ENCODE peak calls at places on chromosome 12, in nine cellular contexts. V is lower lobe of right lung, G is PC-3, K is WERI-Rb-1, Q is AG04450, H is uterus, J is cardiac muscle cell, X is SK-N-SH, U is psoas muscle. Z is an unnamed sample.

GRCh38 chr12:132807295-132808222 is 21.1 kb downstream of the GOLGA3 start:
- DNase-seq in V (no peak), G (no peak), K (peak), Q (no peak), H (no peak), J (no peak), X (peak), U (no peak), Z (no peak)

GRCh38 chr12:92786045-92786444 is 83.3 kb downstream of the PLEKHG7 start:
- DNase-seq in V (no peak), G (no peak), K (no peak), Q (no peak), H (no peak), J (peak), X (no peak), U (no peak), Z (no peak)

GRCh38 chr12:12467222-12467621 is 95.4 kb downstream of the DUSP16 start:
- DNase-seq in V (no peak), G (no peak), K (no peak), Q (no peak), H (no peak), J (no peak), X (no peak), U (no peak), Z (no peak)

GRCh38 chr12:54258286-54258685 is 21.6 kb downstream of the CBX5 start:
- DNase-seq in V (no peak), G (no peak), K (no peak), Q (no peak), H (no peak), J (peak), X (no peak), U (no peak), Z (peak)

GRCh38 chr12:15050664-15051063 is 77.8 kb downstream of the PDE6H start:
- DNase-seq in V (no peak), G (no peak), K (no peak), Q (no peak), H (no peak), J (peak), X (no peak), U (no peak), Z (peak)

GRCh38 chr12:13980548-13981295 is 680 bp downstream of the GRIN2B start:
- DNase-seq in V (no peak), G (no peak), K (peak), Q (no peak), H (no peak), J (no peak), X (peak), U (no peak), Z (no peak)

GRCh38 chr12:2376855-2377657 is 324.3 kb downstream of the CACNA1C start:
- DNase-seq in V (no peak), G (no peak), K (no peak), Q (no peak), H (no peak), J (no peak), X (no peak), U (no peak), Z (no peak)

GRCh38 chr12:116133149-116133548 is 144.3 kb downstream of the MED13L start:
- DNase-seq in V (no peak), G (peak), K (no peak), Q (no peak), H (no peak), J (peak), X (no peak), U (no peak), Z (no peak)

GRCh38 chr12:125304029-125304428 is 238.8 kb downstream of the AACS start:
- DNase-seq in V (no peak), G (no peak), K (no peak), Q (no peak), H (no peak), J (no peak), X (no peak), U (no peak), Z (no peak)

GRCh38 chr12:4909734-4910501 is at the start of gene KCNA1:
- DNase-seq in V (no peak), G (no peak), K (no peak), Q (no peak), H (peak), J (peak), X (peak), U (peak), Z (no peak)

GRCh38 chr12:51838762-51839161 is 9.8 kb downstream of the FIGNL2 start:
- DNase-seq in V (no peak), G (no peak), K (peak), Q (no peak), H (no peak), J (no peak), X (no peak), U (no peak), Z (no peak)

GRCh38 chr12:1500095-1500801 is 94.1 kb downstream of the FBXL14 start:
- DNase-seq in V (no peak), G (peak), K (peak), Q (peak), H (no peak), J (peak), X (no peak), U (peak), Z (peak)

GRCh38 chr12:6383572-6384498 is at the start of gene LTBR:
- DNase-seq in V (peak), G (peak), K (no peak), Q (peak), H (peak), J (peak), X (no peak), U (peak), Z (peak)

GRCh38 chr12:52753283-52753682 is 23.9 kb downstream of the KRT76 start:
- DNase-seq in V (no peak), G (no peak), K (no peak), Q (no peak), H (no peak), J (no peak), X (no peak), U (no peak), Z (no peak)

GRCh38 chr12:76310110-76310509 is 38.1 kb downstream of the BBS10 start:
- DNase-seq in V (no peak), G (peak), K (no peak), Q (no peak), H (no peak), J (peak), X (no peak), U (no peak), Z (peak)

GRCh38 chr12:57821474-57822214 is 3.1 kb upstream of the AVIL start:
- DNase-seq in V (no peak), G (no peak), K (no peak), Q (no peak), H (no peak), J (no peak), X (no peak), U (no peak), Z (no peak)

GRCh38 chr12:105294886-105295479 is 35.5 kb upstream of the C12orf75 start:
- DNase-seq in V (no peak), G (no peak), K (no peak), Q (no peak), H (no peak), J (no peak), X (no peak), U (no peak), Z (no peak)

GRCh38 chr12:91388573-91388972 is 206.0 kb upstream of the DCN start:
- DNase-seq in V (no peak), G (peak), K (no peak), Q (no peak), H (no peak), J (no peak), X (no peak), U (no peak), Z (no peak)

GRCh38 chr12:119024226-119024810 is 43.0 kb downstream of the SRRM4 start:
- DNase-seq in V (no peak), G (no peak), K (peak), Q (no peak), H (no peak), J (no peak), X (peak), U (no peak), Z (no peak)

GRCh38 chr12:64691227-64691792 is 67.9 kb downstream of the GNS start:
- DNase-seq in V (no peak), G (no peak), K (no peak), Q (no peak), H (no peak), J (no peak), X (no peak), U (no peak), Z (no peak)

GRCh38 chr12:16349132-16349463 is 1.7 kb downstream of the MGST1 start:
- DNase-seq in V (peak), G (peak), K (no peak), Q (peak), H (peak), J (peak), X (no peak), U (peak), Z (peak)

GRCh38 chr12:93025145-93026103 is 96.3 kb upstream of the EEA1 start:
- DNase-seq in V (no peak), G (peak), K (no peak), Q (peak), H (no peak), J (peak), X (peak), U (no peak), Z (peak)

GRCh38 chr12:89348894-89349669 is 3.2 kb downstream of the DUSP6 start:
- DNase-seq in V (no peak), G (no peak), K (no peak), Q (no peak), H (no peak), J (peak), X (no peak), U (no peak), Z (peak)

GRCh38 chr12:123787466-123787865 is 25.4 kb downstream of the DNAH10 start:
- DNase-seq in V (no peak), G (no peak), K (no peak), Q (no peak), H (no peak), J (no peak), X (no peak), U (no peak), Z (no peak)

GRCh38 chr12:5434647-5434968 is 2.7 kb downstream of the NTF3 start:
- DNase-seq in V (no peak), G (no peak), K (peak), Q (no peak), H (no peak), J (no peak), X (no peak), U (no peak), Z (no peak)

GRCh38 chr12:53221203-53222076 is 10.6 kb downstream of the RARG start:
- DNase-seq in V (peak), G (peak), K (peak), Q (no peak), H (peak), J (peak), X (peak), U (peak), Z (peak)

GRCh38 chr12:26770239-26771070 is 62.5 kb downstream of the ITPR2 start:
- DNase-seq in V (no peak), G (no peak), K (no peak), Q (no peak), H (no peak), J (no peak), X (no peak), U (no peak), Z (no peak)

GRCh38 chr12:24470050-24470449 is 478.9 kb downstream of the BCAT1 start:
- DNase-seq in V (no peak), G (no peak), K (no peak), Q (no peak), H (no peak), J (peak), X (no peak), U (no peak), Z (no peak)

GRCh38 chr12:52608826-52609630 is 7.8 kb upstream of the KRT72 start:
- DNase-seq in V (no peak), G (no peak), K (no peak), Q (no peak), H (no peak), J (no peak), X (no peak), U (no peak), Z (no peak)

GRCh38 chr12:49108958-49109404 is 1.7 kb downstream of the LMBR1L start:
- DNase-seq in V (peak), G (no peak), K (peak), Q (no peak), H (peak), J (peak), X (no peak), U (peak), Z (no peak)

GRCh38 chr12:40692617-40693502 is 621 bp downstream of the CNTN1 start:
- DNase-seq in V (peak), G (no peak), K (peak), Q (no peak), H (peak), J (no peak), X (peak), U (peak), Z (no peak)

GRCh38 chr12:45730116-45730841 is 773 bp downstream of the ARID2 start:
- DNase-seq in V (peak), G (peak), K (peak), Q (no peak), H (peak), J (peak), X (peak), U (peak), Z (peak)

GRCh38 chr12:130704606-130705005 is 11.5 kb downstream of the RIMBP2 start:
- DNase-seq in V (no peak), G (no peak), K (peak), Q (no peak), H (no peak), J (no peak), X (peak), U (no peak), Z (no peak)

GRCh38 chr12:115710104-115710564 is 567.4 kb downstream of the MED13L start:
- DNase-seq in V (no peak), G (peak), K (no peak), Q (peak), H (peak), J (peak), X (no peak), U (peak), Z (peak)

GRCh38 chr12:34287986-34288962 is 266.0 kb downstream of the ALG10 start:
- DNase-seq in V (peak), G (no peak), K (no peak), Q (no peak), H (peak), J (no peak), X (no peak), U (no peak), Z (no peak)

GRCh38 chr12:123085730-123086487 is 65.0 kb downstream of the PITPNM2 start:
- DNase-seq in V (no peak), G (peak), K (no peak), Q (no peak), H (no peak), J (no peak), X (peak), U (peak), Z (no peak)

GRCh38 chr12:107610030-107610859 is 75.4 kb upstream of the PWP1 start:
- DNase-seq in V (no peak), G (peak), K (peak), Q (peak), H (no peak), J (peak), X (peak), U (no peak), Z (peak)

GRCh38 chr12:11727133-11727664 is 77.7 kb downstream of the ETV6 start:
- DNase-seq in V (no peak), G (no peak), K (no peak), Q (no peak), H (no peak), J (no peak), X (no peak), U (no peak), Z (no peak)

GRCh38 chr12:92505373-92506340 is 197.1 kb upstream of the PLEKHG7 start:
- DNase-seq in V (peak), G (no peak), K (no peak), Q (no peak), H (peak), J (peak), X (peak), U (peak), Z (peak)

DNA sequence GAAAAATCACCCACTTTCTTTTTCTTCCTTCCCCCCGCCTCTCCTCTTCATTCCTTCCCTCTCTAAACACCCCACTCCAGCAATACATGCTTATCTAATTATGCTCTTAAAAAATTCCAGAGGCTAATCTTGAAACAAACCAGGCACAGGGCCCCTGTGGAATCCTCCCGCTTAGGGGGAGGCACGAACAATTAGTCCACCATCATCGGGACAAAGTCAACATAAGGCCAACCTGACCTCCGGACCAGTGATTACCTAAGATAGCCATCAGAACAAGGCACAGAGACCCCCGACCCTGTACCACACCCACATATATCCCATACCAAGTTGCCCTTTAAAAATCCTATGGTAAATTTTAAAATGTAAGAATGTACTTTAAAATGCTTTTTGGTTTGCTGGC is 47.1 kb downstream of the KIF21A start:
- DNase-seq in V (no peak), G (no peak), K (no peak), Q (no peak), H (no peak), J (peak), X (peak), U (no peak), Z (no peak)
- H3K4me3 ChIP-seq in V (no peak), G (no peak), K (no peak), Q (no peak), H (no peak), J (no peak), X (no peak), U (no peak), Z (no peak)

DNA sequence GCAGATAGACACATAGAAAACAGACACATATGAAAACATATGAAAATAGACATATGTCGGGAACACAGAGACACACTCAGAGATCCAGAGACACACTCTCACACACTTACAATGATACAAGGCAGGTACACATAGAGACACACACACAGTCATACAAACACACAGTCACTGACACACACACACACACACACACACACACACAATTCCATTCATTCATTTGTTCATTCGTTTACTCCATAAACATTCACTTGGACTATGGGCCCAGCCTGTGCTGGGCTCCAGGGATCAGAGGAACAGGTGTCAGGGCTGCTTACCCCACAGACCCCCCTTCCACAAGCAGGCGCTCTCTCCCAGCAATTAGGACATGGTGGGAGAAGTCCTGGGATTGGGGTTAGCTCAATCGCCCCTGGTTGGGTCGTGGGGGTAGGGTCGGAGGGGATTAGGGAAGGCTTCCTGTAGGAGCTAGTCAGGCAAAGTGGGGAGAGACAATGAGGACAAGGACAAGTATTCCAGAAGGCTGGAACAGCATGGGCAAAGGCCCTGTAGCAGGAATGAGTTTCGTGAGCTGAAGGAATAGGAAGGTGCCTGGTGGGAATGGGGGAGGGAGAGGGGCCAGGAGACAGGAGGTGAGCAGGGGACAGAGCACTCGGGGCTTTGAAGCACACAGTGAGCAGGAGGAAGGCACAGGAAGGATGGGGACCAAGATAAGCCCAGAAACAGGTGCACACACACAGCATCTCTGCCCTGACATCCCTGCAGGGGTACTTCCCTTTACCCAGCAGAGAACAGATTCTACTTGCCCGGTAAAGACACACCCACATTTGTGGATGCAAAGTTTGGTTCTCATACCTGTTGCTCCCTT is 6.5 kb downstream of the RASAL1 start:
- DNase-seq in V (peak), G (no peak), K (no peak), Q (no peak), H (no peak), J (no peak), X (peak), U (no peak), Z (no peak)
- H3K27ac ChIP-seq in V (no peak), G (no peak), K (no peak), Q (no peak), H (no peak), J (no peak), X (no peak), U (no peak), Z (no peak)

DNA sequence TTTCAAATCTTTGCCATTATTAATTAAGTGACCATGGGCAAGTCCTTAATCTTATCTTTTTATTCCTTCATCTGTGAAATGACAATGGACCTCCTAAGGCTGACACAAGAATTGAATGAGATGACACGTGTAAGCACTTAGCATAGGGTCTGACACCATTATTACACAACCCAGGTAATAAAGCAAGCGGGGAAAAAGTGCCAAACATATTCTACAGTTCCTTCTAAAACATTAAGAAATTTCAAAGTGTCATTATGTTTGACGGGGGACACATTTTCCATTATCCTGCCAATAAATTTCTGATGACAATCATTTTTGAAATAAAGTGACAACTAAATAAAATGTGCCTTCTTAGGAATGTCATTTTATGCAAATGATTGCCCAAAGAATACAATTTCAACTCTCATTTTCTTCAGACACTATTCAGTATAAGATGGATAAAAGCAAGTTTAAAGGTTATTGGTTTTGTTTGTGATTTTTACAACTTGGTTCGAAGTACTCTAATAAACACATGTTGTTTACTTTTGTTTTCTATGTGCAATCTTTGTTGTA is 3.0 kb downstream of the ANKS1B start:
- DNase-seq in V (no peak), G (no peak), K (no peak), Q (no peak), H (no peak), J (no peak), X (no peak), U (no peak), Z (no peak)
- H3K4me3 ChIP-seq in V (no peak), G (no peak), K (no peak), Q (no peak), H (no peak), J (no peak), X (no peak), U (no peak), Z (no peak)

GRCh38 chr12:121525411-121525810 is 55.4 kb downstream of the KDM2B start:
- DNase-seq in V (no peak), G (no peak), K (no peak), Q (no peak), H (no peak), J (no peak), X (no peak), U (no peak), Z (no peak)
- H3K27ac ChIP-seq in V (no peak), G (no peak), K (no peak), Q (no peak), H (no peak), J (no peak), X (no peak), U (no peak), Z (no peak)

Z was measured in brain microvascular endothelial cell.